ENCODE peak calls at places on chromosomes 2 and 18, in ten cellular contexts. I is right cardiac atrium, H is foreskin fibroblast, T is BE2C, J is GM23248, U is tibial artery, Q is esophagus squamous epithelium, L is IMR-90, V is uterus, C is epithelial cell of esophagus. Z is an unnamed sample.

GRCh38 chr2:81645750-81646301 is 1341.3 kb upstream of the LRRTM1 start:
- DNase-seq in I (no peak), H (no peak), T (no peak), J (no peak), U (no peak), Q (no peak), L (no peak), V (no peak), C (no peak), Z (no peak)

GRCh38 chr2:107772380-107772779 is 54.3 kb upstream of the RGPD4 start:
- DNase-seq in I (no peak), H (no peak), T (no peak), J (no peak), U (no peak), Q (no peak), L (no peak), V (no peak), C (peak), Z (no peak)

GRCh38 chr18:23134780-23135678 is at the start of gene CABLES1:
- DNase-seq in I (peak), H (peak), T (peak), J (peak), U (peak), Q (no peak), L (peak), V (peak), C (peak), Z (peak)

GRCh38 chr2:70738159-70738558 is 29.8 kb downstream of the ADD2 start:
- DNase-seq in I (no peak), H (no peak), T (no peak), J (no peak), U (no peak), Q (no peak), L (no peak), V (no peak), C (peak), Z (no peak)

GRCh38 chr2:80053522-80054338 is 250.8 kb downstream of the LRRTM1 start:
- DNase-seq in I (no peak), H (no peak), T (no peak), J (peak), U (no peak), Q (no peak), L (peak), V (no peak), C (no peak), Z (no peak)

GRCh38 chr2:98334439-98335078 is 11.7 kb upstream of the CNGA3 start:
- DNase-seq in I (no peak), H (peak), T (no peak), J (peak), U (no peak), Q (no peak), L (peak), V (no peak), C (peak), Z (peak)

GRCh38 chr18:45166341-45167108 is 448.8 kb upstream of the SLC14A2 start:
- DNase-seq in I (peak), H (peak), T (no peak), J (peak), U (peak), Q (no peak), L (peak), V (no peak), C (peak), Z (peak)

GRCh38 chr2:112642561-112642960 is 3.2 kb upstream of the SLC20A1 start:
- DNase-seq in I (no peak), H (no peak), T (no peak), J (no peak), U (no peak), Q (no peak), L (no peak), V (no peak), C (no peak), Z (no peak)

DNA sequence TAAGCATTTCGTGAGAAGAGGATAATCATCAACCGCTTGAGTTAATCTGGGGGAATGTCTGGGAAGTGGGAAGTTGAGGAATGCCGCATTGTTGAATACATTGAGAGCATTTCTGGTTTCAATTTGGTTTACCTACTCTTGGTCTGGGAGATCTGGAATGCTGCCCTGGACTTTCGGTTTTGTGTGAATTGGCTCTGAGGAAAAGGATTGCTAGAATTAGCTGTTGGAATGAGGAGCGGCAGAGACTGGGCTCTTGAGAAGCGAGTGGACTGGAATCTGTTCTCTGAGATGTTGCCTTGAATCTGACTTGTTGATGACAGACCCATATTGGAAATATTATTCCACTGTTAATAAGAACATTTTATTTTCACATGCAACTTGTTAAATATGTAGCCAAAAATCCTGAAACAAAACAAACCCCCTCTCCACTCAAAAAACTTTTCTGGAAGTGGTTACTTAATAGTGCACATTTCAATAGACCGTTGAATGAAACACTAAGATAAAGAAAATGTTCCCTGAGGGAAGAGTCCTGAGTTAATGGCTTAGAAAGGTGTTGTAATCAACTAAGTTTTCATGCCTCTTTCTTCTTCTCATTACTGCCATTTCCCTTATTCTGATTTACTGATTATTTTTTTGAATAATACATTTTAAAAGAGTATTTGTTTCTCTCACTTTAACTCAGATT is 50.8 kb downstream of the PTPRM start:
- DNase-seq in I (no peak), H (peak), T (no peak), J (peak), U (no peak), Q (no peak), L (peak), V (peak), C (peak), Z (peak)
- H3K4me3 ChIP-seq in I (peak), H (peak), T (no peak), J (peak), U (peak), Q (no peak), L (peak), V (no peak), C (no peak), Z (peak)

DNA sequence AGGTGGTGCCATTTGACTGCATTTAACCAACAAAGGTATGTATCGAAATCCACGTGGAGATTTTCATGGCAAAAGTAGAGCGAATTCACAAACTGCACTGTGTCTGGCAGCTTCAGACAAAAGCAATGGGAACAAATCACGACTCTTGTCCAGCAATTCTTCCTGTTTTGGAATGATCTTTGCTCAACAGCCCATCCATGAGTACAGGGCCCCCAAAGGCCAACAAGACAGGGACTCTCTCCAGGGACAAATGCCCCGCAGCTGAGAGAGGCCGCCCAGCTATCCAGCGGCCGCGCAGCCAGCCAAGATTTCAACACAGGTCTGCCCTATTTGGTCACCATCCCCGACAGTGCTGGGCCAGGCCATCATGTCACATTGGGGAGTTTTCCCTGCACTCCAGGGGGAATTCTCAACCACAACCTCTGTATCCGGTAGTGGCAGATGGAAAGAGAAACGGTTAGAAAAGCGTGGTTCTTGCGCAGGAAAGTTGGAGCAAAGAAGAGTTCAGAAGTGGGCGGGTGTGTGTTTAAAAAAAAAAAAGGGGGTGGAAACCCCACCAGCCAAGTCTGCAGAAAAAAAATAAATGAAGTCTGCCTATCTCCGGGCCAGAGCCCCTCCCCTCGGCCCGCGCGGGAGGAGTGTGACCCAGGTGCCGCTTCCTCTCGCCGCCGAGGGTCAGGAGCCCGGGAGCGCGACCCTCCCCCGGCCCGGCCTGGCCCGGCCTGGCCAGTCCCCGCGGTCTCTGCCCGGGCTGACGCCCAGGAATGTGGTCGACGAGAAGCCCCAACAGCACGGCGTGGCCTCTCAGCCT is at the start of gene GYPC:
- DNase-seq in I (peak), H (peak), T (no peak), J (peak), U (peak), Q (no peak), L (peak), V (peak), C (no peak), Z (peak)
- H3K4me3 ChIP-seq in I (peak), H (peak), T (no peak), J (peak), U (peak), Q (peak), L (peak), V (peak), C (peak), Z (peak)

GRCh38 chr2:207141381-207141780 is 24.4 kb downstream of the KLF7 start:
- DNase-seq in I (no peak), H (no peak), T (no peak), J (no peak), U (no peak), Q (no peak), L (no peak), V (no peak), C (no peak), Z (no peak)

GRCh38 chr2:207142461-207142860 is 23.3 kb downstream of the KLF7 start:
- DNase-seq in I (no peak), H (no peak), T (no peak), J (peak), U (no peak), Q (no peak), L (no peak), V (no peak), C (no peak), Z (peak)

GRCh38 chr2:207144191-207144795 is 21.5 kb downstream of the KLF7 start:
- DNase-seq in I (no peak), H (no peak), T (no peak), J (no peak), U (no peak), Q (no peak), L (no peak), V (no peak), C (no peak), Z (no peak)

GRCh38 chr2:207143131-207143473 is 22.6 kb downstream of the KLF7 start:
- DNase-seq in I (no peak), H (no peak), T (no peak), J (no peak), U (no peak), Q (no peak), L (no peak), V (no peak), C (no peak), Z (no peak)

DNA sequence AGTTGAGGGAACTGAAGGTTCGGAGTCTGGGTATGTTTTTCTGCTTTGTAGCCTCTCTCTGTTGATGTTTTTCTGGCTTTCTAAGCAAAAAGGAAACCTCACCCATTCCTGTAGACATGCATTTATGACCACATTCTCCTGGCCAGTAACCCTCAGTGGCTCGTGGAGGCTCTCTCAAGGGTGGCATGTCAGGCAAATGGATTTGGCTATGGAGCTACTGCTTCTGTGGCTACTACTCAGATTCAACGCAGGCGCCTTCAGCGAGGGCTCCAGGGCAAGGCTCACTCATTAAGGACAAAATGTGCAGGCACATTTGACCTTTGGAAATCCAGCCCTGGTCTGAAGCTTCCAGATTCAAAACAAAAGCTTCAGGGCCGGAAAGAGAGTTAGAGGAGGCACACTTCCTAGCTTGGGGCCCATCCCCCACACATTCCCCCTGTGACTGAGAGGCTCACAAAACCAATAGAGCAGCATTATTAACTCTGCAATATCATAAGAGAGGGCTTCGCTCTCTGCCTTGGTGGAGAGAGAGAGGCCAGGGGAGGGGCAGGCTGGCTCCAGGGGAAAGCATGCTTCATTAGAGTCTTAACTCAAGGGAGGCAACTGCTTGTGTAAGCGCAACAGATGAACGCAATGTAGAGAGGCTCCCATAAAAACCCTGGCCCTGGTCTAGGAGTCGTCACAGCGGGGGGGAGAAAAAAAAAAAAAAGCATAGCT is 22.1 kb downstream of the KLF7 start:
- DNase-seq in I (peak), H (peak), T (peak), J (peak), U (peak), Q (peak), L (no peak), V (peak), C (no peak), Z (peak)
- H3K4me3 ChIP-seq in I (peak), H (peak), T (no peak), J (peak), U (peak), Q (peak), L (no peak), V (no peak), C (no peak), Z (peak)

GRCh38 chr2:187302619-187303018 is 145.4 kb downstream of the CALCRL start:
- DNase-seq in I (no peak), H (peak), T (no peak), J (peak), U (no peak), Q (no peak), L (peak), V (peak), C (peak), Z (peak)
- H3K4me3 ChIP-seq in I (no peak), H (peak), T (no peak), J (peak), U (no peak), Q (no peak), L (no peak), V (no peak), C (no peak), Z (no peak)

GRCh38 chr2:45008296-45009129 is 739 bp downstream of the SIX2 start:
- DNase-seq in I (peak), H (no peak), T (no peak), J (peak), U (peak), Q (no peak), L (peak), V (no peak), C (peak), Z (no peak)
- H3K4me3 ChIP-seq in I (peak), H (peak), T (no peak), J (peak), U (peak), Q (peak), L (peak), V (no peak), C (peak), Z (peak)

GRCh38 chr2:232420463-232421188 is 14.0 kb downstream of the ALPG start:
- DNase-seq in I (no peak), H (no peak), T (no peak), J (peak), U (no peak), Q (no peak), L (no peak), V (no peak), C (peak), Z (no peak)
- H3K4me3 ChIP-seq in I (peak), H (no peak), T (no peak), J (peak), U (no peak), Q (peak), L (no peak), V (no peak), C (no peak), Z (no peak)

DNA sequence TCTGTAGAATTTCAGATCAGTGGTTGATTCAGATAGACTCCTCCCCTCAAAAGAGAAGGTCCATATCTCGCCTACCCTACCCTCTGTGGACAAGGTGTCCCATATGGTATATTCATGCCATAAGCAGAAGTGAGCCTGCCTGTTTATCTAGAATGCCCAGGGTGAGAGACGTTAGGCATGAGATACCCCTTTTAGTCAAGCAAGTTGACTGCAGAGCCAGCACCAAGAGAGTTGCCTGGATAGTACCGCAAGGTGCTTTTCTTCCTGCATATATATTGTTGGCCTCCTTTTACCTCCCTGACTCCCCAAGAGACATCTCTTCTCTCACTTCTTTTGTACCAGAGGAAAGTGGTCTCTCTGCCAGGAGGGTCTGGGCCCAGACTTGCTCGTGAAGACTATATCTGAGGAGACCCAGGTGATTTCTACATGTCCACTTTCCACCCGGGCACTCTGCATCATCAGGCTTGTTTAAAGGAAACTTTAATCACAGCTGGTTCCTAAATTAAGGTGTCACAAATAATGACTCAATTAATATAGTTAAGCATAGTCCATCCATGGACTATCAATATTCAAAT is 4.0 kb downstream of the ITGA4 start:
- DNase-seq in I (no peak), H (no peak), T (no peak), J (no peak), U (no peak), Q (no peak), L (no peak), V (no peak), C (no peak), Z (no peak)
- H3K4me3 ChIP-seq in I (no peak), H (no peak), T (no peak), J (no peak), U (no peak), Q (no peak), L (no peak), V (no peak), C (no peak), Z (no peak)

GRCh38 chr2:237056271-237056875 is 29.3 kb upstream of the COPS8 start:
- DNase-seq in I (peak), H (no peak), T (no peak), J (no peak), U (no peak), Q (no peak), L (no peak), V (no peak), C (peak), Z (no peak)

GRCh38 chr2:237057107-237057506 is 28.6 kb upstream of the COPS8 start:
- DNase-seq in I (no peak), H (no peak), T (no peak), J (no peak), U (no peak), Q (no peak), L (no peak), V (no peak), C (no peak), Z (no peak)

GRCh38 chr2:237059155-237059875 is 26.4 kb upstream of the COPS8 start:
- DNase-seq in I (peak), H (no peak), T (no peak), J (no peak), U (no peak), Q (no peak), L (no peak), V (no peak), C (no peak), Z (peak)

GRCh38 chr2:237058423-237058822 is 27.3 kb upstream of the COPS8 start:
- DNase-seq in I (no peak), H (no peak), T (no peak), J (no peak), U (no peak), Q (no peak), L (no peak), V (no peak), C (no peak), Z (no peak)

DNA sequence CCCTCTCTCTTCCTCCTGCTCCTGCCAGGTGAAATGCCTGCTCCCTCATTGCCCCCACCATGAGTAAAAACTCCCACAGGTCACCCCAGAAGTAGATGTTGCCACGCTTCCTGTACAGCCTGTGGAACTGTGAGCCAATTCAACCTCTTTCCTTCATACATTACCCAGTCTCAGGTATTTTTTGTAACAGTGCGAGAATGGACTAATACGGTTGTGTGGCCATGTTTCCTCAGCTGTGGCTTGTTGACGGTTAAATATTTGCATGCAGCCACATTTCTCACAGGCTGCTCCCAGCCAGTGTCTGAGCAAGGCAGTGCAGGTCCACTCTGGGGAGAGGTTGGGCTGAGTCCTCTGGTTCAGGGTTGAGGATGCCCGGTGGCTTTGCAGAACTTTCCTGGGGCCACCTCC is 27.8 kb upstream of the COPS8 start:
- DNase-seq in I (no peak), H (no peak), T (no peak), J (no peak), U (no peak), Q (no peak), L (no peak), V (no peak), C (no peak), Z (no peak)
- H3K4me3 ChIP-seq in I (no peak), H (no peak), T (no peak), J (no peak), U (no peak), Q (no peak), L (no peak), V (no peak), C (no peak), Z (no peak)

GRCh38 chr2:54470241-54470938 is 14.3 kb downstream of the SPTBN1 start:
- DNase-seq in I (no peak), H (peak), T (no peak), J (peak), U (no peak), Q (no peak), L (peak), V (no peak), C (peak), Z (peak)
- H3K4me3 ChIP-seq in I (peak), H (no peak), T (peak), J (no peak), U (no peak), Q (no peak), L (no peak), V (no peak), C (no peak), Z (no peak)

Z was measured in fibroblast of the aortic adventitia.